ENCODE peak calls at places on chromosomes 7 and 10, in five cellular contexts. G, K, H, Q and X are unnamed samples.

GRCh38 chr7:80841566-80842478 is 77.0 kb downstream of the SEMA3C start:
- DNase-seq in G (no peak), K (no peak), H (no peak), Q (peak; percentile 47), X (no peak)

GRCh38 chr7:128076831-128077271 is 45.6 kb upstream of the LRRC4 start:
- DNase-seq in G (peak; percentile 49), K (peak; percentile 73), H (no peak), Q (no peak), X (peak; percentile 10)

GRCh38 chr10:24485299-24485698 is 238.4 kb downstream of the ARHGAP21 start:
- DNase-seq in G (no peak), K (no peak), H (no peak), Q (no peak), X (no peak)

GRCh38 chr10:60343254-60343653 is 46.4 kb downstream of the ANK3 start:
- DNase-seq in G (no peak), K (no peak), H (no peak), Q (no peak), X (no peak)

GRCh38 chr10:99834410-99834809 is 52.0 kb downstream of the ABCC2 start:
- DNase-seq in G (no peak), K (no peak), H (no peak), Q (peak; percentile 94), X (no peak)

GRCh38 chr7:22856437-22856836 is 33.8 kb upstream of the TOMM7 start:
- DNase-seq in G (no peak), K (no peak), H (no peak), Q (no peak), X (no peak)

GRCh38 chr7:36157506-36158320 is 4.7 kb downstream of the EEPD1 start:
- DNase-seq in G (no peak), K (peak; percentile 82), H (no peak), Q (no peak), X (no peak)

GRCh38 chr10:93947055-93947454 is 46.7 kb upstream of the PLCE1 start:
- DNase-seq in G (no peak), K (no peak), H (peak; percentile 59), Q (peak; percentile 6), X (no peak)

GRCh38 chr7:13980474-13980873 is 9.0 kb downstream of the ETV1 start:
- DNase-seq in G (no peak), K (no peak), H (no peak), Q (peak; percentile 24), X (no peak)

GRCh38 chr10:102782698-102783540 is 39.2 kb downstream of the WBP1L start:
- DNase-seq in G (no peak), K (peak; percentile 58), H (peak; percentile 50), Q (peak; percentile 93), X (no peak)

GRCh38 chr7:86644282-86645173 is 819 bp downstream of the GRM3 start:
- DNase-seq in G (no peak), K (no peak), H (peak; percentile 30), Q (no peak), X (no peak)

GRCh38 chr7:151251926-151252835 is 3.7 kb upstream of the SMARCD3 start:
- DNase-seq in G (peak; percentile 75), K (no peak), H (peak; percentile 88), Q (peak; percentile 84), X (no peak)

GRCh38 chr10:6123467-6124042 is 34.7 kb downstream of the RBM17 start:
- DNase-seq in G (no peak), K (no peak), H (no peak), Q (peak; percentile 9), X (no peak)

GRCh38 chr7:133853706-133854276 is 273.3 kb upstream of the LRGUK start:
- DNase-seq in G (peak; percentile 4), K (peak; percentile 49), H (peak; percentile 53), Q (peak; percentile 87), X (peak; percentile 26)

GRCh38 chr7:134991469-134992339 is 5.4 kb downstream of the AGBL3 start:
- DNase-seq in G (no peak), K (no peak), H (no peak), Q (no peak), X (no peak)

GRCh38 chr10:131947631-131948347 is 33.9 kb downstream of the BNIP3 start:
- DNase-seq in G (no peak), K (peak; percentile 34), H (no peak), Q (peak; percentile 63), X (no peak)

GRCh38 chr10:37737336-37737735 is 120.1 kb downstream of the ZNF248 start:
- DNase-seq in G (no peak), K (no peak), H (no peak), Q (no peak), X (no peak)

GRCh38 chr10:88544140-88544870 is 38.8 kb downstream of the RNLS start:
- DNase-seq in G (no peak), K (no peak), H (no peak), Q (no peak), X (no peak)

GRCh38 chr7:4693152-4693551 is 11.1 kb downstream of the FOXK1 start:
- DNase-seq in G (no peak), K (no peak), H (no peak), Q (no peak), X (no peak)

GRCh38 chr10:17510242-17510908 is 56.0 kb upstream of the ST8SIA6 start:
- DNase-seq in G (no peak), K (no peak), H (no peak), Q (no peak), X (peak; percentile 7)

GRCh38 chr10:34800624-34801023 is 14.5 kb downstream of the PARD3 start:
- DNase-seq in G (no peak), K (no peak), H (no peak), Q (no peak), X (no peak)

GRCh38 chr7:101278461-101279292 is 33.8 kb upstream of the FIS1 start:
- DNase-seq in G (no peak), K (no peak), H (no peak), Q (peak; percentile 34), X (no peak)
- H3K27me3 ChIP-seq in G (no peaks in the 10 kb centered on the region), K (no peaks in the 10 kb centered on the region), H (no peaks in the 10 kb centered on the region), Q (peaks cover 16% of the 10 kb centered on the region), X (no peaks in the 10 kb centered on the region)

GRCh38 chr10:78623577-78624215 is 445.1 kb upstream of the ZMIZ1 start:
- DNase-seq in G (no peak), K (peak; percentile 53), H (peak; percentile 61), Q (peak; percentile 87), X (no peak)
- H3K27ac ChIP-seq in G (no peak overlapping the region), K (no peak overlapping the region), H (peak overlapping the region; percentile 46), Q (peak overlapping the region; percentile 12), X (no peak overlapping the region)

DNA sequence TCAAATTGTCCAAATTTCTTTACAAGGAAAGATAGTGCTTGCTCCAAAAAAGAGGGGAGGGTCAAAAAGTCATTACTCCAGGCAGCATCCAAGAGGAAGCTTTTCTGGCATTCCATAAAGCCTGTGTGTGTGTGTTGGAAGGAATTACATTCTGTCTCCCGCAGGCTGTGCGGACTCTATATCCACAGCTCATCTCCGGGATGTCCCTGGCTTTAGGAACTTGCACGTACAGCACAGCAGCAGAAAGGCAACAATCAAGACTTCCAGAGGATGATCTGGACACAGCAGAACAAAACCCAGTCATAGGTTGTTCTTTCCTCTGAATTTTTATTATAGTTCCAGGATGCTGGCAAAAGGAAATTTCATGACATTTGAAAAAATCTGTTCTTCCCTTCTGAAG is 94.8 kb downstream of the ITIH5 start:
- DNase-seq in G (no peak), K (no peak), H (no peak), Q (no peak), X (no peak)
- H3K27me3 ChIP-seq in G (no peaks in the 10 kb centered on the region), K (no peaks in the 10 kb centered on the region), H (no peaks in the 10 kb centered on the region), Q (no peaks in the 10 kb centered on the region), X (no peaks in the 10 kb centered on the region)

GRCh38 chr10:1954339-1954738 is 217.0 kb upstream of the ADARB2 start:
- DNase-seq in G (no peak), K (no peak), H (no peak), Q (no peak), X (no peak)
- H3K27ac ChIP-seq in G (no peak overlapping the region), K (no peak overlapping the region), H (no peak overlapping the region), Q (no peak overlapping the region), X (no peak overlapping the region)

GRCh38 chr7:117323585-117323876 is 673 bp upstream of the WNT2 start:
- DNase-seq in G (no peak), K (no peak), H (no peak), Q (no peak), X (no peak)
- H3K27me3 ChIP-seq in G (peaks cover 8% of the 10 kb centered on the region), K (peaks cover 13% of the 10 kb centered on the region), H (no peaks in the 10 kb centered on the region), Q (peaks cover 35% of the 10 kb centered on the region), X (peaks cover 52% of the 10 kb centered on the region)

DNA sequence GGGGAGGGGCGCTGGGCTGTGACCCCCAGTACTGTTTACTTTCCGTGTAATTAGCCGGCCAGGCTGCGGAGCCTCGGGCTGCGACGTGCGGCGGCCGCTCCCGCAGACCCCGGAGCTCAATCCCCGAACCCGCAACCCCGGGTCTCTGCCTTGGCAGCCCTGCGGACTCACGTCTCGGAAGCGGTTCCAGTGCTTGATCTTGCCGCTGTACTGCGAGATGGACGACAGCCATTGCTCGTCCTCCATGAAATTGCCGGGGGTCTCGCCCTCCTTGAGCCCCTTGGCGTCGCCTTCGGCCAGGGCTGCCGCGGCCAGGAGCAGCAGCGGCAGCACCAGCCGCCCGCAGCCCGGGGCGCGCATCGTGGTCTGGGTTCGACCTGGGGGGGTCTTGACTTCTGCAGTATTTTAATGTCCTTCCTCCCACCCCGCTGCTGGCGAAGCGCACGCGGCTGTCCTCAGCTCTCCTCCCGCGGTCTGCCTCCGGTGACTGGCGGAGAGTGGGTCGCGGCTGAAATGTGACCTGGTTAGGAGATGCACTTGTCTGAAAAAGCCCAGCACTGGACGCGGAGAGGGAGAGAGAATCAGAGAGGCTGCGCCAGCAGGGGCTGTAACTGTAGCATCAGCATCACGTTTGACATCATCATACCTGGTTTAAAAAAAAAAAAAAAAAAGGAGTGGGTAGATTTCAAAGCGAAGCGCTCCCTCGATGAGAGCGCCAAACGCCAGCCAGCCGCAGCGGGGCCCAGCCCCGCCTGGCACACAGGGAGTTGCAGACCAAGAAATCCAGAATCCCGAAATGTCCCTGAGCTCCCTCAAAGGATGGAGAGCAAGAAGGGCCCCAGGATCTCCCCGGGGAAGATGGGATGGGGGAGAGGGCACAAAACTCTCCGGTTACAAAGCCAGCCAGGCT is at the start of gene SPOCK2:
- DNase-seq in G (peak; percentile 85), K (peak; percentile 88), H (no peak), Q (peak; percentile 39), X (no peak)
- H3K27ac ChIP-seq in G (peak within 1 kb of the TSS; percentile 90), K (peak within 1 kb of the TSS; percentile 98), H (no peak within 1 kb of the TSS), Q (no peak within 1 kb of the TSS), X (no peak within 1 kb of the TSS)

DNA sequence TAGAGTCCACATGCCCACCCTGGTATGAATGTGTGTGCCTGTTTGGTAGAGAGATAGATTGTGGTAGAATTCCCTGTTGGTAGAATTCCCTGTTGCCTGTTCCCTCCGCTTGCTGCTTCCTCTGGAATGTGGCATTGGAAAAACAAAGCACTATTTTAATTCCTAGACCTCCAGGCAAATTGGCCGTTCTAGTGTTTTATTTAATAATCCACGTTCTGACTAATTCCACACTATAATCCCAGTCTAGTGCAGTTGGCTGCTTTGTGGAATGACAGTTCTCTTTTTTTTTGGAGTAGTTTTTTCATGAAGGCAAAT is 2.0 kb downstream of the HECW1 start:
- DNase-seq in G (no peak), K (no peak), H (no peak), Q (peak; percentile 11), X (no peak)
- H3K27me3 ChIP-seq in G (peaks cover 27% of the 10 kb centered on the region), K (peaks cover 22% of the 10 kb centered on the region), H (peaks cover 100% of the 10 kb centered on the region), Q (peaks cover 50% of the 10 kb centered on the region), X (peaks cover 26% of the 10 kb centered on the region)

DNA sequence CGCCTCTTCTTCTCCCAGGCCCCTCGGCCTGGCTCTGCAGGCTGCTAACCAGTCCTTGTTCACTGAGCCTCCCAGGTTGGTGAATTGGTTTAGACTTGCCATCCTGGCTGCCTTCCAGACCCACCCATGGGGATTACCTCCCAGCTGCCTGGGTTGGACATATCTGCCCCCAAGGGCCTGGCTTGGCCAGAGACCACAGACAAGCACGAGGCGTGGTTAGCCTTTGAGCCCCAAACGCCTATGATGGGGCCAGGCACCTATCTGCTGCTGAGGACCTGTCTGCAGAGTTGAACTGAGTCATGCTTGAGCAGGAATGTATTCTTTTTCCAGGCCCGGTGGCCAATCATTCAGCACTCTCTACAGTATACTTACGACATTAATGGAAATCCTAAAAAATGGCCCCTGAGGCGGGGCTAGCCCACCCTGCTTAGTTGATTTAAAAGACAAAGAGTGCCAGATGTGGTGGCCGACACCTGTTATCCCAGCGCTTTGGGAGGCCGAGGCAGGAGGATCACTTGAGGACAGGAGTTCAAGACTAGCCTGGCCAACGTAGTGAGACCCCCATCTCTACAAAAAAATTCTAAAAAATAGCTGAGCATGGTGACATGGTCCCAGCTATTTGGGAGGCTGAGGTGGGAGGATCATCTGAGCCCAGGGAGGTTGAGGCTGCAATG is 361.5 kb downstream of the FRMD4A start:
- DNase-seq in G (no peak), K (no peak), H (no peak), Q (no peak), X (no peak)
- H3K27ac ChIP-seq in G (no peak overlapping the region), K (no peak overlapping the region), H (no peak overlapping the region), Q (no peak overlapping the region), X (no peak overlapping the region)